ENCODE peak calls at places on chromosomes 6 and 20, in seven cellular contexts. Y is IMR-90; O is ovary; K is left ventricle myocardium inferior; H is pancreas; A is uterus; E is naive thymus-derived CD4-positive, alpha-beta T cell. C is an unnamed sample. For H3K4me1, the result is how much of the 10 kb centered on the place peaks cover.

GRCh38 chr6:27892596-27893058 is 19.6 kb downstream of the OR2B2 start:
- DNase-seq in Y (peak), K (no peak), E (no peak), O (no peak), H (no peak), A (no peak), C (no peak)

GRCh38 chr20:38260378-38261053 is at the start of gene KIAA1755:
- DNase-seq in A (peak), Y (no peak), K (peak), E (no peak), O (peak), H (no peak), C (no peak)

GRCh38 chr20:15146948-15147347 is 809.5 kb upstream of the FLRT3 start:
- DNase-seq in E (no peak), K (no peak), Y (no peak), H (no peak), O (no peak), A (no peak), C (no peak)

GRCh38 chr6:32852844-32853540 is 512 bp downstream of the TAP1 start:
- DNase-seq in A (peak), Y (peak), O (peak), E (no peak), K (peak), H (peak), C (peak)

GRCh38 chr20:53129557-53129956 is 157.4 kb downstream of the TSHZ2 start:
- DNase-seq in H (no peak), A (no peak), Y (no peak), K (no peak), O (no peak), E (no peak), C (no peak)

GRCh38 chr6:113903666-113904330 is 46.7 kb downstream of the MARCKS start:
- DNase-seq in H (peak), O (peak), Y (peak), K (peak), E (no peak), A (peak), C (no peak)

GRCh38 chr20:35252037-35252461 is 25.6 kb downstream of the MMP24 start:
- DNase-seq in K (no peak), O (no peak), Y (no peak), H (no peak), A (no peak), E (peak), C (peak)

GRCh38 chr6:43926644-43927524 is 156.9 kb downstream of the VEGFA start:
- DNase-seq in E (no peak), K (peak), A (peak), H (peak), O (peak), Y (peak), C (peak)

GRCh38 chr20:57574954-57575353 is 14.0 kb downstream of the PCK1 start:
- DNase-seq in K (no peak), H (no peak), E (no peak), O (no peak), A (no peak), Y (no peak), C (no peak)

GRCh38 chr6:2531426-2532208 is 219.1 kb downstream of the MYLK4 start:
- DNase-seq in E (no peak), Y (peak), H (no peak), O (no peak), A (no peak), K (no peak), C (no peak)

GRCh38 chr6:80541186-80541585 is 434.7 kb downstream of the BCKDHB start:
- DNase-seq in O (no peak), K (no peak), E (no peak), H (no peak), A (no peak), Y (peak), C (no peak)

GRCh38 chr6:33392168-33392947 is 735 bp downstream of the KIFC1 start:
- DNase-seq in O (no peak), H (no peak), E (no peak), K (no peak), Y (peak), A (no peak), C (no peak)

GRCh38 chr6:163929538-163929937 is 515.0 kb downstream of the QKI start:
- DNase-seq in H (no peak), A (no peak), Y (no peak), E (no peak), K (no peak), O (no peak), C (no peak)

GRCh38 chr6:64100702-64101101 is 465.1 kb downstream of the PHF3 start:
- DNase-seq in A (no peak), K (no peak), H (no peak), Y (no peak), O (no peak), E (no peak), C (no peak)

GRCh38 chr6:105278035-105278434 is 98.2 kb upstream of the POPDC3 start:
- DNase-seq in A (no peak), O (no peak), E (no peak), Y (no peak), K (no peak), H (no peak), C (no peak)

GRCh38 chr20:63690898-63691710 is 5.3 kb upstream of the TNFRSF6B start:
- DNase-seq in Y (no peak), K (no peak), E (no peak), O (no peak), H (peak), A (no peak), C (peak)

GRCh38 chr20:25287631-25288290 is 39.9 kb downstream of the PYGB start:
- DNase-seq in K (peak), O (peak), A (no peak), E (no peak), Y (no peak), H (peak), C (no peak)

GRCh38 chr20:50331469-50332251 is 141.0 kb downstream of the CEBPB start:
- DNase-seq in K (no peak), A (no peak), E (no peak), Y (no peak), H (peak), O (no peak), C (no peak)

GRCh38 chr6:170007468-170008240 is 256.2 kb downstream of the ERMARD start:
- DNase-seq in H (no peak), O (no peak), A (peak), Y (no peak), E (no peak), K (no peak), C (no peak)

GRCh38 chr6:108699290-108700041 is 138.7 kb downstream of the FOXO3 start:
- DNase-seq in Y (no peak), H (no peak), O (no peak), E (no peak), K (peak), A (peak), C (no peak)

GRCh38 chr6:73898599-73898998 is 202.6 kb downstream of the CD109 start:
- DNase-seq in H (no peak), K (no peak), E (no peak), O (no peak), Y (no peak), A (no peak), C (no peak)

GRCh38 chr20:56786503-56786902 is 157.4 kb downstream of the TFAP2C start:
- DNase-seq in Y (no peak), E (no peak), A (no peak), K (no peak), O (no peak), H (no peak), C (no peak)

GRCh38 chr6:84182001-84182400 is 45.4 kb downstream of the CEP162 start:
- DNase-seq in K (no peak), H (no peak), E (no peak), O (no peak), A (no peak), Y (no peak), C (no peak)

GRCh38 chr6:68697394-68697793 is 62.3 kb downstream of the ADGRB3 start:
- DNase-seq in H (no peak), K (no peak), O (no peak), A (no peak), E (no peak), Y (no peak), C (no peak)

GRCh38 chr20:51562334-51563140 is 20.0 kb upstream of the NFATC2 start:
- DNase-seq in E (peak), H (peak), Y (peak), A (peak), O (peak), K (peak), C (peak)

GRCh38 chr20:49725694-49726093 is 12.0 kb upstream of the B4GALT5 start:
- DNase-seq in H (no peak), A (no peak), E (no peak), O (no peak), K (no peak), Y (no peak), C (no peak)

GRCh38 chr6:129517288-129517687 is 192.7 kb downstream of the ARHGAP18 start:
- DNase-seq in K (no peak), A (no peak), E (no peak), H (no peak), O (no peak), Y (no peak), C (no peak)

GRCh38 chr6:78700997-78701396 is 166.4 kb upstream of the IRAK1BP1 start:
- DNase-seq in A (no peak), O (no peak), K (no peak), H (no peak), E (no peak), Y (no peak), C (no peak)

GRCh38 chr20:52683761-52684160 is 288.4 kb upstream of the TSHZ2 start:
- DNase-seq in A (no peak), O (no peak), E (no peak), H (no peak), K (no peak), Y (no peak), C (no peak)

GRCh38 chr6:130758818-130759217 is 68.4 kb upstream of the SMLR1 start:
- DNase-seq in H (no peak), K (no peak), A (no peak), O (no peak), E (no peak), Y (no peak), C (no peak)

GRCh38 chr6:170261643-170262480 is 29.0 kb downstream of the DLL1 start:
- DNase-seq in Y (no peak), E (no peak), H (no peak), A (no peak), K (peak), O (no peak), C (no peak)

GRCh38 chr6:16836186-16836981 is 75.1 kb upstream of the ATXN1 start:
- DNase-seq in A (no peak), O (no peak), E (no peak), K (no peak), Y (peak), H (no peak), C (no peak)

GRCh38 chr6:142802124-142802523 is 142.9 kb downstream of the HIVEP2 start:
- DNase-seq in K (no peak), E (no peak), H (no peak), O (no peak), A (peak), Y (peak), C (no peak)

GRCh38 chr6:4774715-4775590 is 1.3 kb upstream of the CDYL start:
- DNase-seq in H (peak), O (peak), E (peak), K (peak), Y (no peak), A (no peak), C (peak)

GRCh38 chr20:25044660-25045342 is 13.1 kb downstream of the ACSS1 start:
- DNase-seq in A (no peak), O (no peak), E (no peak), Y (no peak), K (no peak), H (peak), C (no peak)

GRCh38 chr6:143100429-143100828 is 39.7 kb downstream of the AIG1 start:
- DNase-seq in E (no peak), Y (no peak), A (no peak), O (no peak), H (no peak), K (no peak), C (no peak)

DNA sequence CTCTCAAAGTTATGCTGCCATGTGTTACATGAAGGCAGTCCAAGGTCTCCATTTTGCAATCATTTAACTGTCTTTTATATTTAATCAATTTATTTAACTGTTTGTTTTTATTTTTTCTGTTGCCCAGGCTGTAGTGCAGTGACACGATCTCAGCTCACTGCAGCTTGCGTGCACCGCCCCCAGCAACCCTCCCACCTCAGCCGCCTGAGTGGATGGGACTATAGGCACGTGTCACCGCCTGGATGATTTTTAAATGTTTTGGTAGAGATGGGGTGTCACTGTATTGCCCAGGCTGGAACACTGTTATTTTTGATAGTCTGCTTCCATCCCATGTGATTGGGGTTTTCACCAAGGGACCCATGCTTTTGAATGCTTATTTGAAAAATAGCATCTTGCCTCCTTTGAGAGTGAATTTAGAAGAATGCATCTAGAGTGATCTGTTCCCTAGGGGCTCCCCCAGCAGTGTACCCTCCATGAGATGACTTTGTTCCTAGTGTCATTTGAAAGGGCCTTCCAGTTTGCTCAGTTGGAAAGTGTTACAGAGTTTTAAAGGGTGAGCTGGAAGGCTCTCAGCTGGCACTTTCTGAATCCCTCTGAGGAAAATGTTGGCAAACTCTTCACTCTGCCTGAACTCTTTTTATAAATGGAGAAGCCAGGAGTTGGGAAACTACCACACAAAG is 143.3 kb downstream of the JARID2 start:
- DNase-seq in E (no peak), O (no peak), K (no peak), A (no peak), H (no peak), Y (peak), C (no peak)
- H3K4me1 ChIP-seq in E (under half), O (under half), K (half or more), A (under half), H (under half), Y (under half), C (under half)

DNA sequence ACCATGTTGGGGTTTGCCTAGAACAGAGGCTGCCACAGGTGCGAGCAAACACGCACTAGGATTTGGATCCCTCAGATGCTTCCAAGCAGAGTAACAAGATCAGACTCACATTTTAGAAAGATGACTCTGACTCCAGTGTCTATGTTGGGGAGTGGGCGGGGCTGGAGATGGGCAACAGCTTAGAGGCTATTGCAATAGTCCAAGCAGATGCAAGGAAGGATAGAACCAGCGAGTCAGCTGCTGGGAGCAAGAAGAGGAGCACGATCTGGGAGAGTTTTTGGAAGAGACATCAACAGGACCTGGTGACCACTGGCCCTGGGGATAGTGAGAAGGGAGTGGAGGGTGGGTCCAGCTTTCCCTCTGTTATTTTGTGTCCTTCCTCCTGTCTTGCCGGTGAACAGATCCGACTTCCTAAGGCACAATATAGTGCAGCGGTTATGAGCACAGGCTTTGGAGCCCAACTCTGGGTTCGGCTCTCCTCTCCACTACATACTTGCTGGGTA is 52.7 kb downstream of the FGD2 start:
- DNase-seq in A (no peak), H (no peak), K (no peak), O (no peak), E (no peak), Y (peak), C (no peak)
- H3K4me1 ChIP-seq in A (under half), H (under half), K (under half), O (under half), E (under half), Y (under half), C (under half)

GRCh38 chr20:62145688-62146018 is 2.1 kb downstream of the SS18L1 start:
- DNase-seq in E (no peak), O (no peak), Y (no peak), K (no peak), A (no peak), H (no peak), C (no peak)
- H3K4me1 ChIP-seq in E (under half), O (under half), Y (under half), K (half or more), A (under half), H (under half), C (under half)

DNA sequence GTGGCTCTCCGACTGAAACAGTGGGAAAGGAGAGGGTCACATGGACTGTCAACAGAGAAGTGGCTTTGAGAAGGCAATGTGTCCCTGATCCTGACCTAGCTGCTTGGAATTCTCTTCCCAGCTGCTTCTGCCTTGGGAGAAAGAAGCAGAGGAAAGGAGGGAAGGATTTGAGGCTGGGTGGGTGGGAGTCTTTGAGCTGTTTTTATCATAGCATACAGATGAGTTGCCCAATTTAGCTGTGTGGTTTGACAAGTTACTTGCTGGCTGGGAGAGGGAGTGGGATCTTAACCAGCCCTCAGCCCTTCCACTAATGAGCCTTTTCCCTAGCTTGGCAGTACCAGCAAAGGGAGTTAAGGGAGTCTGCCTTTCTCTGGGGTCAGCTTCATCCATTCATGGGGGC is 51.1 kb upstream of the MYL9 start:
- DNase-seq in E (no peak), O (no peak), A (no peak), H (no peak), K (no peak), Y (no peak), C (no peak)
- H3K4me1 ChIP-seq in E (under half), O (under half), A (under half), H (under half), K (half or more), Y (under half), C (under half)

GRCh38 chr20:44074252-44075151 is 112.5 kb downstream of the JPH2 start:
- DNase-seq in K (peak), A (no peak), O (no peak), H (no peak), E (no peak), Y (peak), C (no peak)

GRCh38 chr20:44073675-44074071 is 113.3 kb downstream of the JPH2 start:
- DNase-seq in H (no peak), E (no peak), Y (no peak), O (no peak), A (no peak), K (no peak), C (no peak)

GRCh38 chr20:44072381-44072780 is 114.6 kb downstream of the JPH2 start:
- DNase-seq in Y (no peak), E (no peak), A (no peak), O (no peak), K (no peak), H (no peak), C (no peak)

GRCh38 chr20:44071526-44072111 is 115.4 kb downstream of the JPH2 start:
- DNase-seq in A (no peak), K (no peak), Y (no peak), E (no peak), O (no peak), H (no peak), C (peak)

DNA sequence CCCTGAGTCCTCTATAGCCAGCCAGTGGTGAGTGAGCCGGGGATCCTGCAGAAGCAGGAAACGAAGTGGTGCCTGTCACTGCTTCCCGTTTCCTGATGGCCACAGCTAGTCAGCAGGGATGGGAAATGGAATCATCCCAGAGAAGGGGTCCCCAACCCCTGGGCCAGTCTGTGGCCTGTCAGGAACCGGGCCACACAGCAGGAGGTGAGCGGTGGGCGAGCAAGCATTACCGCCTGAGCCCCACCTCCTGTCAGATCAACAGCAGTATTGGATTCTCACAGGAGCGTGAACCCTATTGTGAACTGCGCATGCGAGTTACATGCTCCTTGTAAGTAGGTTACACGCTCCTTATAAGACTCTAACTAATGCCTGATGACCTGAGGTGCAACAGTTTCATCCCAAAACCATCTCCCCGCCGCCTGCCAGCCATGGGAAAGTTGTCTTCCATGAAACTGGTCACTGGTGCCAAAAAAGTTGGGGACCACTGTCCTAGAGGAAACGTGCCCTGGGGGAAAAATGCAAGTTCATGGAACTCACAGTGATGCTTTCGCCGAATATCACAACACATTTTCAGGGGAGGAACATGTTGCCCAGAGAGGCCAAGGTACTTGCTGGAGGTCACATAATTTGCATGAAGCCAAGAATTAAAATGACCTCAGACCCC is 113.8 kb downstream of the JPH2 start:
- DNase-seq in O (no peak), Y (no peak), E (no peak), H (no peak), K (no peak), A (no peak), C (no peak)
- H3K4me1 ChIP-seq in O (under half), Y (under half), E (under half), H (under half), K (under half), A (under half), C (under half)

GRCh38 chr20:33822423-33822822 is 11.3 kb downstream of the CHMP4B start:
- DNase-seq in E (no peak), O (no peak), Y (no peak), H (no peak), A (no peak), K (no peak), C (no peak)
- H3K4me1 ChIP-seq in E (under half), O (under half), Y (under half), H (under half), A (under half), K (half or more), C (under half)

DNA sequence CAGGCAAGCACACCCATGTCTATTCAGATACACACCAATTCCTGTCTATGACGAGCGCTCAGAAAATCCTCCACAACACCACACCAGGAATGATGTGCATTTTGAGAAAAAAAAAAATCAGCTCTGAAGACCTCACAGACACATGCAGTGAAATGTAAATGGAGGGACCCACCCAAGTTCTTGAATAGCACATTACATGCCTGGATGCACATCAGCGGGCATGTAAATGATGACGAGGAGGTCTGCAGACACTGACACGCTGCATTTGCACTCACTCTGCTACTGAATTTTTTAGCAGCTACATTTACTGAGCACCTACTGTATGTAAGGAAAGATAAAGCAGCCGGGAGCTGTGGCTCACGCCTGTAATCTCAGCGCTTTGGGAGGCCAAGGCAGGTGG is 14.7 kb downstream of the NRSN2 start:
- DNase-seq in A (no peak), O (no peak), K (no peak), H (no peak), Y (no peak), E (no peak), C (no peak)
- H3K4me1 ChIP-seq in A (under half), O (under half), K (under half), H (under half), Y (under half), E (under half), C (under half)